ENCODE peak calls at places on chromosomes 7 and 10, in seven cellular contexts. One of them, this sample, is unnamed.

GRCh38 chr10:122163182-122164027 is 107.7 kb upstream of the BTBD16 start:
- DNase-seq in PC-3: no peak
- DNase-seq in OCI-LY7: no peak
- DNase-seq in MM.1S: no peak
- DNase-seq in SK-N-SH: peak; percentile 83
- DNase-seq in hepatocyte: peak; percentile 75
- DNase-seq in GM23248: peak; percentile 71
- DNase-seq in this sample: no peak

GRCh38 chr10:106310596-106310995 is 853.9 kb downstream of the SORCS1 start:
- DNase-seq in SK-N-SH: no peak
- DNase-seq in GM23248: no peak
- DNase-seq in MM.1S: no peak
- DNase-seq in hepatocyte: no peak
- DNase-seq in OCI-LY7: no peak
- DNase-seq in PC-3: no peak
- DNase-seq in this sample: no peak

GRCh38 chr7:140060243-140060630 is 2.5 kb downstream of the PARP12 start:
- DNase-seq in hepatocyte: no peak
- DNase-seq in GM23248: no peak
- DNase-seq in SK-N-SH: no peak
- DNase-seq in PC-3: peak; percentile 80
- DNase-seq in MM.1S: no peak
- DNase-seq in OCI-LY7: no peak
- DNase-seq in this sample: no peak

GRCh38 chr7:151129882-151130591 is 37.5 kb downstream of the GBX1 start:
- DNase-seq in PC-3: no peak
- DNase-seq in SK-N-SH: no peak
- DNase-seq in MM.1S: no peak
- DNase-seq in hepatocyte: no peak
- DNase-seq in OCI-LY7: no peak
- DNase-seq in GM23248: no peak
- DNase-seq in this sample: peak; percentile 46

GRCh38 chr10:130721971-130722370 is 585.8 kb downstream of the GLRX3 start:
- DNase-seq in PC-3: no peak
- DNase-seq in OCI-LY7: no peak
- DNase-seq in GM23248: no peak
- DNase-seq in hepatocyte: no peak
- DNase-seq in SK-N-SH: no peak
- DNase-seq in MM.1S: no peak
- DNase-seq in this sample: no peak

GRCh38 chr7:2601907-2602735 is 29.7 kb upstream of the TTYH3 start:
- DNase-seq in hepatocyte: no peak
- DNase-seq in OCI-LY7: no peak
- DNase-seq in PC-3: peak; percentile 59
- DNase-seq in SK-N-SH: peak; percentile 45
- DNase-seq in GM23248: no peak
- DNase-seq in MM.1S: no peak
- DNase-seq in this sample: no peak

GRCh38 chr10:70799124-70799523 is 13.9 kb upstream of the TBATA start:
- DNase-seq in SK-N-SH: no peak
- DNase-seq in PC-3: no peak
- DNase-seq in OCI-LY7: no peak
- DNase-seq in hepatocyte: no peak
- DNase-seq in MM.1S: no peak
- DNase-seq in GM23248: peak; percentile 61
- DNase-seq in this sample: no peak

GRCh38 chr10:29081971-29082699 is 206.7 kb upstream of the LYZL1 start:
- DNase-seq in SK-N-SH: peak; percentile 32
- DNase-seq in MM.1S: no peak
- DNase-seq in OCI-LY7: no peak
- DNase-seq in GM23248: no peak
- DNase-seq in hepatocyte: no peak
- DNase-seq in PC-3: no peak
- DNase-seq in this sample: no peak

GRCh38 chr7:70092314-70093303 is 494.3 kb downstream of the AUTS2 start:
- DNase-seq in OCI-LY7: no peak
- DNase-seq in PC-3: no peak
- DNase-seq in SK-N-SH: peak; percentile 70
- DNase-seq in GM23248: no peak
- DNase-seq in hepatocyte: peak; percentile 65
- DNase-seq in MM.1S: no peak
- DNase-seq in this sample: no peak

GRCh38 chr10:130767116-130767730 is 544.3 kb downstream of the TCERG1L start:
- DNase-seq in hepatocyte: no peak
- DNase-seq in GM23248: no peak
- DNase-seq in SK-N-SH: no peak
- DNase-seq in PC-3: no peak
- DNase-seq in OCI-LY7: no peak
- DNase-seq in MM.1S: no peak
- DNase-seq in this sample: no peak

GRCh38 chr10:23293973-23294372 is 50.6 kb downstream of the C10orf67 start:
- DNase-seq in OCI-LY7: no peak
- DNase-seq in SK-N-SH: no peak
- DNase-seq in MM.1S: no peak
- DNase-seq in GM23248: no peak
- DNase-seq in hepatocyte: no peak
- DNase-seq in PC-3: no peak
- DNase-seq in this sample: no peak

DNA sequence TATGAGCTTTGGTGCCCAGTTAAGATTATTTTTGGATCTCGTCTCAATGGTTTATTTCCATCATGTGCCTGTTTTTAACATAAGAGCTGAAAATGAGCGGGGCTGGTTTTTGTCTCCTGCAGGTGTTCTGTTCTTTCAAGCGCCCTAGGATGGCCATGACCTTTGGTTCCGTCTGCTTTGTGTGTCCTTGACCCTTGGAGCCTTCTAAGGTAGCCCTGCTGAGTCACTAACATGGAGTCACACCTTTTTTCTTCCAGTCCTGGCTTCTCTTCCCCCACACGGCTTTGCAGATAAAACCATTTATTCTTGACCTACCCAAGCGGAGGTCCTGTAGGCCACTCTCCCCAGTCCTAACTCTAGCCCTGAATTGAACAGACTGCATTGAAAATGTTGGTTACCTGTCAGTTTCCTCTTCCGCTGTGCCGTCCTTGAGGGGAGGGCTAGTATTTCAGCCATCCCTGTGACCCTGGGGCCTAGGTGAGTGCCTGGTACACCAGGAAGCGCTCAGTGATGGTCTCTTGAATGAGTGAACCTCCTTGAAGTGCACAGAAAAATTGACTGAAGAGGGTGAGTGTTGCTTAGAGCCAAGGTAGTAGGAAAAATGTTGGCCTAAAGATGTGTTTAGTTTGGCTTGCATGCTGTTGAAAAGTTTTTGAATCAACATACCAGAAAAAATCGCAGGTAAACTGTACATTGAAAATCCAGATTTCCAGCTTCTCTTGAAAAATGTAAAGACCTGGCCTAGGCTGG is 48.0 kb downstream of the CAMK1D start:
- DNase-seq in hepatocyte: no peak
- DNase-seq in SK-N-SH: no peak
- DNase-seq in PC-3: no peak
- DNase-seq in OCI-LY7: no peak
- DNase-seq in MM.1S: no peak
- DNase-seq in GM23248: no peak
- DNase-seq in this sample: no peak
- H3K27ac ChIP-seq in hepatocyte: no peak overlapping the region
- H3K27ac ChIP-seq in SK-N-SH: no peak overlapping the region
- H3K27ac ChIP-seq in PC-3: no peak overlapping the region
- H3K27ac ChIP-seq in OCI-LY7: no peak overlapping the region
- H3K27ac ChIP-seq in MM.1S: no peak overlapping the region
- H3K27ac ChIP-seq in GM23248: no peak overlapping the region
- H3K27ac ChIP-seq in this sample: no peak overlapping the region

GRCh38 chr10:60376221-60376620 is 13.5 kb downstream of the ANK3 start:
- DNase-seq in MM.1S: no peak
- DNase-seq in hepatocyte: no peak
- DNase-seq in PC-3: no peak
- DNase-seq in GM23248: no peak
- DNase-seq in OCI-LY7: no peak
- DNase-seq in SK-N-SH: peak; percentile 52
- DNase-seq in this sample: no peak
- H3K9me3 ChIP-seq in MM.1S: no peaks in the 10 kb centered on the region
- H3K9me3 ChIP-seq in hepatocyte: no peaks in the 10 kb centered on the region
- H3K9me3 ChIP-seq in PC-3: no peaks in the 10 kb centered on the region
- H3K9me3 ChIP-seq in GM23248: no peaks in the 10 kb centered on the region
- H3K9me3 ChIP-seq in OCI-LY7: no peaks in the 10 kb centered on the region
- H3K9me3 ChIP-seq in SK-N-SH: peaks cover 4% of the 10 kb centered on the region
- H3K9me3 ChIP-seq in this sample: no peaks in the 10 kb centered on the region

DNA sequence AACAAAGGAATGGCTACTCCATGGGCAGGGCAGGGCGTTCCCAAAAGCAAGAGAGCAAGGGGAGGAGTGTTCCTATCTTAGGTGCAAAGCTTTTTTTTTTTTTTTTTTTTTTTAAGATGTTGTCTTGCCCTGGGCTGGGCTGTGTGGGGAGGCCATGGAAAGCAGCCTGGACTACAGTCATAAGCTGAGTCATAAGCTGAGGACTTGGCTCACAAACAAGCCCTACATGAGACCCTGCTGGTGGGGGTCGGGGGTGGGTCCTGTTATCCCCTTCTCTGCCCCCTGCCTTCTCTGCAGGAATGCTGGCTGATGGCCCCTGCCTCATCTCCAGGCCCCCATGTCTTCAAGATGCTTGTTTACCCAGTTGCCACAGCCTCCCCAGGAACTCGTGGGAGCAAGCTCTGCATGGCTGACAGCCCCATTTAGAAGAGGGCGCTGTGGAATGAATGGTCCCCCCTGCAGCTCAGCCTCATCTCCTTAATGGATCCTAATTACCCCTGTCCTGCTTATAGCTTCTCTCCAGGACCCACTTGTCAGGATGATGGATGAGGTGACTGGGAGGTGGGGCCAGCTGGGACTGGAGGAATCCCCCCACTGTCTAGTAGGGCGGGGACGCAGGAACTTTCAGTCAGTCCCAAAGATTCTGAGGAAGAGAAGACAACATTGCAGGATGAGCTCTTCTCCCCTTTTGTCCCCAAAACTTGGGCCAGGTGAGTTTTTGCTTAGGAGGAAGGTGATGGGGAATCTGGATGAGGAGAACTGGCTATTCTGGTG is 340.8 kb upstream of the PODXL start:
- DNase-seq in hepatocyte: no peak
- DNase-seq in MM.1S: no peak
- DNase-seq in SK-N-SH: peak; percentile 16
- DNase-seq in OCI-LY7: no peak
- DNase-seq in GM23248: peak; percentile 87
- DNase-seq in PC-3: peak; percentile 62
- DNase-seq in this sample: no peak
- H3K9me2 ChIP-seq in hepatocyte: no peaks in the 10 kb centered on the region
- H3K9me2 ChIP-seq in MM.1S: no peaks in the 10 kb centered on the region
- H3K9me2 ChIP-seq in SK-N-SH: no peaks in the 10 kb centered on the region
- H3K9me2 ChIP-seq in OCI-LY7: no peaks in the 10 kb centered on the region
- H3K9me2 ChIP-seq in GM23248: no peaks in the 10 kb centered on the region
- H3K9me2 ChIP-seq in PC-3: no peaks in the 10 kb centered on the region
- H3K9me2 ChIP-seq in this sample: no peaks in the 10 kb centered on the region

GRCh38 chr7:94431620-94432295 is 37.1 kb downstream of the COL1A2 start:
- DNase-seq in OCI-LY7: no peak
- DNase-seq in MM.1S: no peak
- DNase-seq in PC-3: no peak
- DNase-seq in hepatocyte: no peak
- DNase-seq in GM23248: peak; percentile 53
- DNase-seq in SK-N-SH: no peak
- DNase-seq in this sample: no peak
- H3K27ac ChIP-seq in OCI-LY7: no peak overlapping the region
- H3K27ac ChIP-seq in MM.1S: no peak overlapping the region
- H3K27ac ChIP-seq in PC-3: no peak overlapping the region
- H3K27ac ChIP-seq in hepatocyte: no peak overlapping the region
- H3K27ac ChIP-seq in GM23248: peak overlapping the region; percentile 100
- H3K27ac ChIP-seq in SK-N-SH: no peak overlapping the region
- H3K27ac ChIP-seq in this sample: no peak overlapping the region

DNA sequence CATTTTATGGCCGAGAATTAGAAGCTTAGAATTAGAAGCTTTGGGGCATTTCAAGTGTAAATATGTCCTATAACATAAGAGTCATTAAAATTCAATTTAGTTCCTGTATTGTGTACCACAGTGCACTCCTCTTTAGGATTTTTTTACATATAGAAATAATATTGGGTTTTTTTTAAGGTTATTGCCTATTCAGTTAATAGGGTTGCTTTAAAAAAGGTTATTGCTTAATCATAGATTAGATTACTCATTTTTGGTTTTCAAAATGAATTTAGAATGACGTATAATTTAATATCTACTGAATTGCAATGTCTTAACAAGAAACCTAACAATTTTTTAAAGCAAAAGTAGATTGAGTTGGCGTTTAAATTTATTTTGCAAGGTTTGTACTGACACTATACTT is 34.1 kb downstream of the NOC3L start:
- DNase-seq in PC-3: no peak
- DNase-seq in hepatocyte: no peak
- DNase-seq in OCI-LY7: no peak
- DNase-seq in MM.1S: no peak
- DNase-seq in SK-N-SH: no peak
- DNase-seq in GM23248: no peak
- DNase-seq in this sample: no peak
- H3K9me3 ChIP-seq in PC-3: no peaks in the 10 kb centered on the region
- H3K9me3 ChIP-seq in hepatocyte: no peaks in the 10 kb centered on the region
- H3K9me3 ChIP-seq in OCI-LY7: no peaks in the 10 kb centered on the region
- H3K9me3 ChIP-seq in MM.1S: no peaks in the 10 kb centered on the region
- H3K9me3 ChIP-seq in SK-N-SH: no peaks in the 10 kb centered on the region
- H3K9me3 ChIP-seq in GM23248: no peaks in the 10 kb centered on the region
- H3K9me3 ChIP-seq in this sample: no peaks in the 10 kb centered on the region